ENCODE peak calls at places on chromosomes 4 and X, in nine cellular contexts. K, B, G, E, S, A, D, L and P are unnamed samples.
A peak's percentile ranks its signal among the peaks of the same experiment; 100 is the strongest.

GRCh38 chr4:47717173-47717572 is 120.7 kb downstream of the CORIN start:
- DNase-seq in K (no peak), B (no peak), G (no peak), E (no peak), S (no peak), A (no peak), D (no peak), L (no peak), P (no peak)

GRCh38 chr4:56128231-56128630 is 179.5 kb downstream of the CEP135 start:
- DNase-seq in K (peak; percentile 83), B (peak; percentile 88), G (no peak), E (no peak), S (no peak), A (no peak), D (no peak), L (peak; percentile 9), P (no peak)

GRCh38 chr4:123517971-123518370 is 121.4 kb downstream of the SPRY1 start:
- DNase-seq in K (peak; percentile 34), B (peak; percentile 22), G (no peak), E (no peak), S (no peak), A (no peak), D (no peak), L (no peak), P (no peak)

GRCh38 chrX:130728208-130728607 is 174.8 kb downstream of the ENOX2 start:
- DNase-seq in K (peak; percentile 29), B (peak; percentile 28), G (no peak), E (no peak), S (no peak), A (no peak), D (no peak), L (peak; percentile 62), P (peak; percentile 8)

GRCh38 chr4:4995103-4995761 is 24.0 kb downstream of the CYTL1 start:
- DNase-seq in K (peak; percentile 73), B (peak; percentile 65), G (peak; percentile 74), E (no peak), S (no peak), A (peak; percentile 75), D (no peak), L (peak; percentile 68), P (peak; percentile 75)

GRCh38 chr4:77773101-77773500 is 46.1 kb downstream of the CNOT6L start:
- DNase-seq in K (peak; percentile 21), B (peak; percentile 50), G (no peak), E (no peak), S (no peak), A (no peak), D (no peak), L (peak; percentile 53), P (no peak)

GRCh38 chr4:185998791-185999190 is 70.2 kb upstream of the TLR3 start:
- DNase-seq in K (no peak), B (no peak), G (no peak), E (no peak), S (no peak), A (no peak), D (no peak), L (no peak), P (no peak)

GRCh38 chr4:51906167-51906647 is 63.3 kb downstream of the DCUN1D4 start:
- DNase-seq in K (peak; percentile 12), B (peak; percentile 16), G (no peak), E (no peak), S (no peak), A (no peak), D (no peak), L (no peak), P (no peak)

GRCh38 chr4:85543832-85544231 is 68.9 kb downstream of the ARHGAP24 start:
- DNase-seq in K (peak; percentile 69), B (peak; percentile 80), G (no peak), E (no peak), S (no peak), A (no peak), D (no peak), L (peak; percentile 67), P (no peak)

GRCh38 chr4:129808242-129808641 is 712.3 kb downstream of the C4orf33 start:
- DNase-seq in K (no peak), B (no peak), G (no peak), E (no peak), S (no peak), A (no peak), D (no peak), L (no peak), P (no peak)

GRCh38 chr4:53601251-53601764 is 10.0 kb upstream of the LNX1 start:
- DNase-seq in K (peak; percentile 29), B (peak; percentile 28), G (no peak), E (no peak), S (no peak), A (peak; percentile 17), D (no peak), L (no peak), P (no peak)

GRCh38 chr4:14835708-14836107 is 166.6 kb upstream of the CPEB2 start:
- DNase-seq in K (no peak), B (no peak), G (no peak), E (no peak), S (no peak), A (no peak), D (no peak), L (no peak), P (no peak)

GRCh38 chr4:39932776-39933402 is 44.8 kb downstream of the PDS5A start:
- DNase-seq in K (no peak), B (no peak), G (no peak), E (no peak), S (no peak), A (no peak), D (no peak), L (no peak), P (no peak)

GRCh38 chr4:54446556-54446955 is 211.2 kb upstream of the KIT start:
- DNase-seq in K (peak; percentile 13), B (peak; percentile 7), G (no peak), E (no peak), S (no peak), A (no peak), D (no peak), L (peak; percentile 68), P (no peak)

GRCh38 chrX:17007134-17007768 is 60.8 kb downstream of the REPS2 start:
- DNase-seq in K (peak; percentile 34), B (no peak), G (peak; percentile 39), E (no peak), S (no peak), A (no peak), D (no peak), L (peak; percentile 34), P (peak; percentile 28)

GRCh38 chr4:147312376-147313046 is 168.4 kb upstream of the EDNRA start:
- DNase-seq in K (peak; percentile 70), B (peak; percentile 51), G (no peak), E (no peak), S (no peak), A (no peak), D (no peak), L (peak; percentile 25), P (no peak)

GRCh38 chrX:19846995-19847790 is 40.2 kb downstream of the SH3KBP1 start:
- DNase-seq in K (peak; percentile 84), B (peak; percentile 80), G (peak; percentile 28), E (no peak), S (no peak), A (no peak), D (no peak), L (peak; percentile 85), P (peak; percentile 45)